ENCODE peak calls at places on chromosomes 1 and 21, in six cellular contexts. P is lower leg skin, X is tibial nerve, F is Peyer's patch, U is stomach, M is A549. E is an unnamed sample.

GRCh38 chr1:148353461-148354283 is 129.4 kb downstream of the PPIAL4G start:
- DNase-seq in X (no peak), U (no peak), F (no peak), P (no peak), M (peak), E (no peak)

GRCh38 chr1:167196185-167196584 is 24.5 kb upstream of the POU2F1 start:
- DNase-seq in P (no peak), X (no peak), M (no peak), F (no peak), U (no peak), E (no peak)

GRCh38 chr1:239550178-239550577 is 163.8 kb downstream of the CHRM3 start:
- DNase-seq in P (no peak), F (no peak), M (no peak), U (no peak), X (no peak), E (no peak)

GRCh38 chr1:204322329-204322868 is 37.3 kb downstream of the PLEKHA6 start:
- DNase-seq in U (no peak), F (no peak), P (no peak), M (no peak), X (no peak), E (no peak)

GRCh38 chr1:156510709-156511108 is 10.1 kb upstream of the MEF2D start:
- DNase-seq in F (no peak), M (no peak), P (peak), U (peak), X (peak), E (no peak)

GRCh38 chr1:219459321-219460105 is 153.4 kb downstream of the ZC3H11B start:
- DNase-seq in U (no peak), P (no peak), X (no peak), F (no peak), M (no peak), E (no peak)

GRCh38 chr1:170714163-170714562 is 50.2 kb downstream of the PRRX1 start:
- DNase-seq in X (no peak), M (no peak), U (no peak), F (no peak), P (no peak), E (no peak)

GRCh38 chr1:27071049-27071416 is 58.4 kb upstream of the TENT5B start:
- DNase-seq in U (no peak), M (no peak), P (no peak), X (no peak), F (no peak), E (no peak)

GRCh38 chr1:234593771-234594504 is 16.0 kb downstream of the IRF2BP2 start:
- DNase-seq in X (no peak), M (no peak), P (no peak), F (no peak), U (no peak), E (no peak)

GRCh38 chr21:37342046-37342632 is 24.4 kb upstream of the DYRK1A start:
- DNase-seq in P (no peak), M (peak), U (no peak), F (no peak), X (no peak), E (no peak)

GRCh38 chr1:23423415-23424170 is 955 bp downstream of the TCEA3 start:
- DNase-seq in F (no peak), P (no peak), M (no peak), X (no peak), U (peak), E (no peak)

GRCh38 chr1:23422955-23423354 is 1.6 kb downstream of the TCEA3 start:
- DNase-seq in U (no peak), F (no peak), X (no peak), P (no peak), M (no peak), E (no peak)

GRCh38 chr1:23426828-23427227 is 2.3 kb upstream of the TCEA3 start:
- DNase-seq in U (no peak), P (no peak), F (no peak), X (no peak), M (no peak), E (no peak)

GRCh38 chr1:23422313-23422877 is 2.2 kb downstream of the TCEA3 start:
- DNase-seq in F (peak), X (peak), P (peak), M (no peak), U (peak), E (peak)

DNA sequence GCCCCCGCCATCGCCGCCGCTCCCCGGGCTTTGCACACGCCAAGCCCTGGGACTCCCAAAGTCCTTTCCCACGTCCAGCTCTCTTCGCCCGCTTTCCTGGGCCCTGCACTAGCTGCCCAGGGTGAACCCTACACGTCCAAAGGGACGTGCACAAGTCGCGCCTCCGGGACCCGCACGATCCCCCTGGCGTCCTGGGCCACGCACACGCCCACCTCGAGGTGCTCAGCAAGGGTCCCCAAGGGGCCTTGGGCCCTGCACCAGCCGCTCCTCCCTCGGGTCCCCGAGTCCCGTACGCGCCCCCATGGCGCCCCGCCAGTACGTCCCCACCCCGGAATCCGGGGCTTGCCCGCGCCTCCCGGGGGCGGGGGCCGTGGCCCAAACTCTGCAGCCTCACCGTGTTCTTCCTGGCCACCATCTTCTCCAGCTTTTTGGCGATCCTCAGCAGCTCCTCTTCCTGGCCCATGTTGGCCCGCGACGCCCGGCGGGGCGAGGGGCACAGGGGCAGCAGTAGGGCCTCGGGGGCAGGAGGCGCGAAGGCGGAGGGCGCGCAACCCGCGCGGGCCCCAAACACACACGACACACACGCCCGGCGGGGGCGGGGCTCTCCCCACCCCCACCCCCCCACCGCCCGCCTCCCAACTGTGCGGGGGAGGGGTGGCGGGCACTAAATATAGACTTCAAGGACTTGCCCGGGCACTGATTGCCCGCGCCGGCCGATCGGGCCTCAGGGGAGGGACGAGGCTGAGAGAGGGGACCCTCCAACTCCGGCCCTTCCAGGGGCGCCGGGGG is at the start of gene TCEA3:
- DNase-seq in X (no peak), M (no peak), F (no peak), P (no peak), U (peak), E (no peak)
- TF ChIP-seq POLR2A in X (no peak), M (no peak), F (no peak), P (no peak), U (no peak), E (no peak)

GRCh38 chr1:59737638-59738037 is 77.1 kb upstream of the HOOK1 start:
- DNase-seq in P (peak), U (no peak), X (no peak), M (no peak), F (no peak), E (no peak)
- TF ChIP-seq POLR2A in P (no peak), U (no peak), X (no peak), M (no peak), F (no peak), E (no peak)

GRCh38 chr1:208242186-208242585 is 2.0 kb downstream of the PLXNA2 start:
- DNase-seq in M (no peak), P (peak), X (no peak), F (no peak), U (no peak), E (no peak)

GRCh38 chr1:208243522-208243850 is 698 bp downstream of the PLXNA2 start:
- DNase-seq in M (peak), U (no peak), F (no peak), X (no peak), P (no peak), E (peak)

GRCh38 chr1:208241541-208241940 is 2.6 kb downstream of the PLXNA2 start:
- DNase-seq in X (no peak), P (peak), U (no peak), F (no peak), M (no peak), E (peak)

GRCh38 chr1:208243851-208244583 is at the start of gene PLXNA2:
- DNase-seq in X (peak), M (peak), P (peak), U (peak), F (peak), E (peak)

GRCh38 chr1:208242829-208243521 is 1.2 kb downstream of the PLXNA2 start:
- DNase-seq in X (no peak), U (peak), M (peak), P (peak), F (no peak), E (peak)
- TF ChIP-seq POLR2A in X (no peak), U (no peak), M (no peak), P (no peak), F (no peak), E (no peak)

GRCh38 chr1:32900956-32901822 is at the start of gene TMEM54:
- DNase-seq in M (no peak), U (peak), F (no peak), P (peak), X (no peak), E (no peak)
- TF ChIP-seq POLR2A in M (peak), U (no peak), F (peak), P (no peak), X (no peak), E (no peak)